ENCODE peak calls at places on chromosome 19, in four cellular contexts. E is K562, B is H1, I is SK-N-SH. L is an unnamed sample.

GRCh38 chr19:15144046-15144646 is 36.9 kb downstream of the SYDE1 start:
- DNase-seq in E (no peak), B (no peak), I (no peak), L (no peak)

GRCh38 chr19:19021115-19021514 is 12.2 kb downstream of the SUGP2 start:
- DNase-seq in E (no peak), B (no peak), I (no peak), L (no peak)

GRCh38 chr19:1650627-1651009 is 1.8 kb downstream of the TCF3 start:
- DNase-seq in E (no peak), B (no peak), I (peak; percentile 67), L (no peak)

GRCh38 chr19:49746206-49746958 is 16.7 kb downstream of the TSKS start:
- DNase-seq in E (peak; percentile 100), B (peak; percentile 97), I (peak; percentile 81), L (peak; percentile 67)

GRCh38 chr19:56301152-56301551 is 13.5 kb downstream of the ZSCAN5A start:
- DNase-seq in E (no peak), B (no peak), I (no peak), L (no peak)

GRCh38 chr19:1279782-1280341 is 4.5 kb downstream of the FAM174C start:
- DNase-seq in E (peak; percentile 65), B (no peak), I (peak; percentile 91), L (peak; percentile 83)

GRCh38 chr19:16470911-16471811 is 609 bp downstream of the EPS15L1 start:
- DNase-seq in E (no peak), B (no peak), I (no peak), L (no peak)

GRCh38 chr19:48635966-48636858 is 967 bp downstream of the DBP start:
- DNase-seq in E (no peak), B (no peak), I (no peak), L (no peak)

GRCh38 chr19:45508681-45508930 is 1.3 kb downstream of the VASP start:
- DNase-seq in E (no peak), B (no peak), I (peak; percentile 65), L (no peak)

GRCh38 chr19:794989-795658 is 2.1 kb upstream of the PTBP1 start:
- DNase-seq in E (no peak), B (no peak), I (no peak), L (no peak)

GRCh38 chr19:33621811-33622504 is at the start of gene CHST8:
- DNase-seq in E (peak; percentile 75), B (no peak), I (peak; percentile 93), L (no peak)

GRCh38 chr19:50203281-50204080 is at the start of gene MYH14:
- DNase-seq in E (peak; percentile 96), B (peak; percentile 71), I (peak; percentile 82), L (peak; percentile 95)

GRCh38 chr19:1567116-1567847 is 843 bp downstream of the MEX3D start:
- DNase-seq in E (peak; percentile 56), B (no peak), I (peak; percentile 72), L (no peak)

GRCh38 chr19:6718741-6719539 is 1.5 kb downstream of the C3 start:
- DNase-seq in E (peak; percentile 99), B (no peak), I (peak; percentile 75), L (peak; percentile 58)

GRCh38 chr19:8143041-8143440 is 6.4 kb downstream of the FBN3 start:
- DNase-seq in E (no peak), B (no peak), I (peak; percentile 41), L (no peak)

GRCh38 chr19:37537391-37537947 is 30.7 kb downstream of the ZNF793 start:
- DNase-seq in E (no peak), B (no peak), I (no peak), L (no peak)

GRCh38 chr19:14497347-14497921 is 1.5 kb upstream of the GIPC1 start:
- DNase-seq in E (no peak), B (no peak), I (no peak), L (no peak)

GRCh38 chr19:1027020-1027952 is 878 bp downstream of the CNN2 start:
- DNase-seq in E (no peak), B (no peak), I (no peak), L (no peak)

DNA sequence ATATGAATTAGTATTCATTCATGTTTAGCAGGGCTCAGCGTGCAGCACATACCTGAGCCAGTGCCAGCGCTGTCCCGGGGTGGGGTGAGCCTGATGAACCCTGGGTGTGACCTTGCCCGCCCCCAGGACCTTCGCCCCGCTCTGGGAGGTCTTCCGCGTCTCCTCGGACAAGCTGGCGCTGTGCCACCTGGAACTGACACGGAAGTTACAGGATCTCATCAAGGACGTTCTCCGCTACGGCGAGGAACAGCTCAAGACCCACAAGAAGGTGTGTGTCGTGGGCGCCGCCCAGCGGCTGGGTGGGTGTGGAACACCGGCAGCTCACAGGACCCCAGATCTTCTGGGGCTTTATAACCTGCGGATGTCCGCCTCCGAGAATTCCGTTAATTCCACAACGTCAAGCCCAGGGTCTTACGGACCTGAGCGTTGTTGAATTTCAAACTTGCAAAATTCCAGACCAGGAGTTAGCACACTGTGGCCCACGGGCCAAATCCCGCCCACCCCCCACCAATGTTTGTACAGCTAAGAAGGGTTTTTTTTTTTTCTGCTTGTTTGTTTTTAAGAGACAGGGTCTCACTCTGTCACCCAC is 15.4 kb downstream of the FCHO1 start:
- DNase-seq in E (no peak), B (peak; percentile 82), I (no peak), L (peak; percentile 97)
- TF ChIP-seq CHD2 in E (no peak), B (peak; percentile 11), I (no peak), L (no peak)

GRCh38 chr19:35755550-35756371 is 1.1 kb downstream of the HSPB6 start:
- DNase-seq in E (no peak), B (no peak), I (no peak), L (no peak)
- TF ChIP-seq CHD2 in E (no peak), B (no peak), I (no peak), L (no peak)

GRCh38 chr19:23440791-23441190 is 45.5 kb upstream of the ZNF91 start:
- DNase-seq in E (peak; percentile 26), B (no peak), I (peak; percentile 39), L (peak; percentile 8)
- TF ChIP-seq CHD2 in E (no peak), B (no peak), I (no peak), L (no peak)

DNA sequence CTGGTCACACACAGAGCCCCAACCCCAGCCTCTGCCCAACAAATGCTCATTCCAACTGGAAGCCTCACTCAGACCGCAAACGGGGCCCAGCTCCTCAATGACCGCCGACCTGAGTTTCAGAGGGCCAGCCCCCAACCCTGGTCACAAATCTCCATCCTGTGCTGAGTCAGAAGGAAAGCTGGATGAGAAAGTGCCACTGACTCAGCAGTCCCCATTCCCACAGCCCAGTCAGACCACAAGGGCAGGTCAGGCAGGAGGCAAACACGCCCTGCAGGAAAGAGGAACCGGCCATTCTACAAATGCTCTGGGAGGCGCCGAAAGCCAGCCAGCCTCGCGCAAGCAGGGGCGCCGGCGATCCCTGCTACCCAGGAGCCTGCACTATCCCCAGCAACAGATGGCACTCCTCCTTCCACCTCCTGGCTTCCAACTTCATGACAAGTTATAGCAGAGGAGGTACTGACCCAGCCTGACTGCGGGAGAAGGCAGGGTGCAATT is 14.1 kb upstream of the PRKD2 start:
- DNase-seq in E (peak; percentile 71), B (no peak), I (no peak), L (peak; percentile 63)
- TF ChIP-seq CHD2 in E (no peak), B (no peak), I (no peak), L (no peak)

GRCh38 chr19:51469629-51470028 is 8.7 kb upstream of the CEACAM18 start:
- DNase-seq in E (no peak), B (no peak), I (no peak), L (no peak)

GRCh38 chr19:51469162-51469561 is 9.2 kb upstream of the CEACAM18 start:
- DNase-seq in E (peak; percentile 16), B (no peak), I (no peak), L (no peak)

GRCh38 chr19:51468545-51468920 is 9.8 kb upstream of the CEACAM18 start:
- DNase-seq in E (peak; percentile 49), B (no peak), I (no peak), L (no peak)

GRCh38 chr19:51470966-51471365 is 7.4 kb upstream of the CEACAM18 start:
- DNase-seq in E (peak; percentile 26), B (no peak), I (no peak), L (no peak)

DNA sequence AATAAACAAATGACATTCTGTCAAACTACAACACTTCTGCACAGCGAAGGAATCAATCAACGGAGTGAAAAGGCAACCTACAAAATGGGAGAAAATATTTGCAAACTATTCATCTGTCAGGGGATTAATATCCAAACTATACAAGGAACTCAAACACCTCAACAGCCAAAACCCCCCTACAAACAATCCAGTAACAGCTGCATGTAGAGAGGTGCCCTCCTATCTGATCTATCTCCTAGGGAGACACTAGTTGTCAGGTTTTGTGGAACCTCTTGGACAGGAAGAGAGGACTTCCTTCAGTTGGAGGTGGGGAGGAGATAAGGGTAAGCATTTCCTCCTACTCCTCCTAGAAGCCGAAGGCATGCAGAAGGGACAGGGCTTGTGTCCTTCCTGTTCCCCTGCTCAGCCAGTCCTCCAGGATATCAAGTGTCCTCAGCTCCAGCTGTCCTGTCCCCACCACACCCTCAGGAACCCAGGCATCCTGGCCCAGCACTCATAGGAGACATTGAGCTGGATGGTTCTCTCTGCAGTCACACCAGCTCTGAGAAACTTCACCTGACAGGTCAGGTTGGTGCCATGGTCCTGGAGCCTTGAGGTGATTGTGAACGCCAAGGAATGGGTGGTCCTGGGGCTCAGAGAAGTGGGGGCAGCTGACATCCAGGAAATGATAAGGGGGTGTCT is 9.8 kb upstream of the SIGLEC8 start:
- DNase-seq in E (peak; percentile 67), B (no peak), I (no peak), L (no peak)
- TF ChIP-seq CHD2 in E (no peak), B (no peak), I (no peak), L (no peak)

DNA sequence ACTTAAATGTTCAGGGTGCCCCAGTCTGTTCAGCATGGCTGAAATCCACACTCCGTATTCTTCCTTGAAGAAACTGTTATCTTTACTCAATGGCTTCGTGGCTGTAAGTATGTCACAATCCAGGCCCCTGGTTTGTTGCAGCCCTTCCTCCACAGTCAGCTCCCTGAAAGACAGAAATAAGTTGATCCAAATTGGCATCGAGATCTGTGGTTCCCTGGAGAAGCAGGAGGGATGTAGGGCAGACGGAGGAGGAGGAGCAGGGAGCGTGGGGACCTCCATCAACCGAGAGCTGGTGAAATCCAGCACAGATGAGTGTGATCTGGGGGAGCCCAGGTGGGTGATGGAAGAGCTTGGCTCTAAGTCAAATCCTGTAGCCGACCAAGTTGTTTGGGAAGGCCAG is 304 bp downstream of the TSPAN16 start:
- DNase-seq in E (no peak), B (no peak), I (no peak), L (no peak)
- TF ChIP-seq CHD2 in E (no peak), B (no peak), I (no peak), L (no peak)

GRCh38 chr19:17829855-17830566 is 8.7 kb upstream of the INSL3 start:
- DNase-seq in E (peak; percentile 88), B (peak; percentile 89), I (peak; percentile 96), L (peak; percentile 87)
- TF ChIP-seq CHD2 in E (no peak), B (peak; percentile 33), I (no peak), L (no peak)

DNA sequence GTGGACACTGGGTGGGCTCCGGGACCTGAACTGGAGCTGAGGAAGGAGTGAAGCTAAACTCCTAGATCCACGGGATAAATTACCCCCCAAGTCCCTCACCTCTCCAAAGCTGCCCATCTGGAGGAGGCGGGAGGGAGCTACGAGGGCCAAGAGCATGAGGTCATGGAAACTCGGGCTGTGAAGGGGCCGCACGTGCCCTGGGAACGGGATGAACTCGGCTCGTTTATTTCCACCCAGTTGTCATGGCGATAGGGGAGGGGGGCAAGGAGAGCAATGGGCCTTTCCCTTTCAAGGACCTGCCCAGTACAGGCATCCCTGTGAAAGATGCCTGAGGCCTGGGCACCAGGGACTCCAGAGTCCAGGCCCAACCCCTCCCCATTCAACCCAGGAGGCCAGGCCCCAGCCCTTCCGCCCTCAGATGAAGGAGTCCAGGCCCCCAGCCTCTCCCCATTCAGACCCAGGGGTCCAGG is 3.8 kb downstream of the PPP1R12C start:
- DNase-seq in E (peak; percentile 52), B (no peak), I (peak; percentile 70), L (peak; percentile 81)
- TF ChIP-seq CHD2 in E (no peak), B (no peak), I (no peak), L (no peak)